ENCODE peak calls at places on chromosomes 1 and 21, in five cellular contexts. A is activated T-helper 1 cell treated with anti-CD3 and anti-CD28 coated beads, Interleukin-12 subunit alpha, Interleukin-12 subunit beta, Interleukin-2, Interleukin-4 antibody, amounts not matched to agents 30 ng/mL and 10 ng/mL and 1 ng/mL, durations not matched to agents 14 hours and 24 hours and 36 hours; R is adipocyte; B is T-helper 17 cell; V is hypothalamus. Y is an unnamed sample.

GRCh38 chr1:214280386-214281029 is 451 bp upstream of the SMYD2 start:
- DNase-seq in A (peak), R (peak), B (no peak), V (peak), Y (peak)

GRCh38 chr1:147625274-147625986 is 44.9 kb downstream of the ACP6 start:
- DNase-seq in A (no peak), R (no peak), B (no peak), V (no peak), Y (no peak)

GRCh38 chr1:8976338-8976737 is 30.7 kb downstream of the CA6 start:
- DNase-seq in A (no peak), R (no peak), B (no peak), V (no peak), Y (no peak)

GRCh38 chr1:39132505-39133339 is 71.8 kb upstream of the MACF1 start:
- DNase-seq in A (no peak), R (no peak), B (no peak), V (peak), Y (peak)

GRCh38 chr1:67831850-67832513 is 1.3 kb downstream of the GNG12 start:
- DNase-seq in A (no peak), R (peak), B (no peak), V (peak), Y (peak)

GRCh38 chr1:155513300-155513926 is 49.2 kb downstream of the ASH1L start:
- DNase-seq in A (no peak), R (peak), B (no peak), V (no peak), Y (peak)

GRCh38 chr1:16073490-16074104 is at the start of gene FAM131C:
- DNase-seq in A (peak), R (peak), B (peak), V (peak), Y (no peak)

GRCh38 chr1:165114022-165114888 is 242.3 kb downstream of the LMX1A start:
- DNase-seq in A (no peak), R (peak), B (no peak), V (peak), Y (peak)

GRCh38 chr1:212595787-212596714 is 12.5 kb upstream of the ATF3 start:
- DNase-seq in A (peak), R (peak), B (no peak), V (no peak), Y (peak)

GRCh38 chr21:36709868-36710728 is 11.2 kb downstream of the SIM2 start:
- DNase-seq in A (no peak), R (no peak), B (no peak), V (no peak), Y (no peak)

GRCh38 chr1:43952731-43953350 is 6.1 kb downstream of the IPO13 start:
- DNase-seq in A (no peak), R (no peak), B (no peak), V (peak), Y (no peak)

GRCh38 chr1:243786546-243786945 is 63.5 kb downstream of the AKT3 start:
- DNase-seq in A (no peak), R (no peak), B (no peak), V (no peak), Y (no peak)

GRCh38 chr1:70616946-70617345 is 205.9 kb downstream of the CTH start:
- DNase-seq in A (no peak), R (no peak), B (no peak), V (no peak), Y (no peak)

Y was measured in fibroblast of pulmonary artery.